ENCODE peak calls at places on chromosomes 12 and 14, in ten cellular contexts. K is OCI-LY7; T is activated CD4-positive, alpha-beta T cell treated with anti-CD3 and anti-CD28 coated beads for 4 hours; Z is NCI-H1092 treated with DMSO at 0.1 percent for 48 hours; X is Calu3; F is lower lobe of right lung; N is activated CD4-positive, CD25-positive, alpha-beta regulatory T cell treated with anti-CD3 and anti-CD28 coated beads, Interleukin-2, amount 50 U/mL, for 16 hours; B is NCI-H460; I is uterus; Y is activated CD4-positive, alpha-beta memory T cell treated with anti-CD3 and anti-CD28 coated beads, Interleukin-2, amount 10 ng/mL, durations not matched to agents 7 days and 5 days. U is an unnamed sample.

GRCh38 chr12:98373982-98374381 is 141.4 kb upstream of the TMPO start:
- DNase-seq in X (no peak), B (no peak), T (no peak), Z (peak; percentile 54), N (no peak), Y (no peak), F (no peak), I (no peak), K (peak; percentile 25), U (peak; percentile 7)

GRCh38 chr14:76937181-76938091 is 91.1 kb downstream of the IRF2BPL start:
- DNase-seq in Y (no peak), K (no peak), B (no peak), T (no peak), N (no peak), F (no peak), Z (peak; percentile 76), X (no peak), I (peak; percentile 73), U (peak; percentile 92)

GRCh38 chr12:66516133-66516532 is 162.7 kb downstream of the GRIP1 start:
- DNase-seq in X (no peak), Y (no peak), T (no peak), N (no peak), Z (no peak), K (no peak), I (no peak), B (no peak), F (no peak), U (peak; percentile 6)

GRCh38 chr12:94948232-94948810 is 55.2 kb downstream of the NDUFA12 start:
- DNase-seq in Y (no peak), N (no peak), T (no peak), I (no peak), X (no peak), B (no peak), F (no peak), K (no peak), Z (no peak), U (no peak)

GRCh38 chr14:37622231-37622923 is 26.9 kb downstream of the TTC6 start:
- DNase-seq in Z (no peak), B (no peak), I (no peak), Y (no peak), T (no peak), K (no peak), F (no peak), X (no peak), N (no peak), U (no peak)

GRCh38 chr12:50224026-50224692 is 57.0 kb upstream of the CERS5 start:
- DNase-seq in B (no peak), F (no peak), Z (peak; percentile 9), T (peak; percentile 33), N (peak; percentile 20), Y (peak; percentile 63), X (peak; percentile 62), I (no peak), K (peak; percentile 71), U (peak; percentile 39)

GRCh38 chr14:38111046-38111445 is 96.7 kb upstream of the SSTR1 start:
- DNase-seq in F (no peak), Z (no peak), X (no peak), T (no peak), Y (no peak), N (no peak), I (no peak), K (no peak), B (no peak), U (no peak)

GRCh38 chr12:109461049-109461845 is 15.9 kb downstream of the KCTD10 start:
- DNase-seq in N (no peak), K (peak; percentile 50), B (no peak), F (peak; percentile 71), Y (no peak), T (no peak), X (peak; percentile 39), I (no peak), Z (no peak), U (peak; percentile 28)

GRCh38 chr12:85951823-85952222 is 77.7 kb downstream of the NTS start:
- DNase-seq in Z (peak; percentile 30), Y (no peak), X (no peak), N (no peak), I (no peak), B (peak; percentile 12), K (no peak), F (no peak), T (no peak), U (peak; percentile 55)

GRCh38 chr12:56935157-56935556 is 949 bp upstream of the SDR9C7 start:
- DNase-seq in T (no peak), B (no peak), F (no peak), K (no peak), I (no peak), Z (no peak), N (no peak), Y (no peak), X (no peak), U (no peak)

U was measured in adipocyte.